ENCODE peak calls at places on chromosomes 16 and 17, in seven cellular contexts. F is GF-D8; B is NCI-H1930; N is GM12892; O is CD8-positive, alpha-beta memory T cell; X is COR-L47; G is posterior vena cava. H is an unnamed sample.

GRCh38 chr17:48616719-48617514 is 1.8 kb upstream of the HOXB8 start:
- DNase-seq in F (no peak), B (no peak), N (no peak), O (no peak), X (no peak), G (no peak), H (no peak)

GRCh38 chr17:40539711-40540411 is 25.4 kb downstream of the CCR7 start:
- DNase-seq in F (no peak), B (no peak), N (no peak), O (no peak), X (no peak), G (peak), H (no peak)

GRCh38 chr17:63433746-63434591 is 12.1 kb downstream of the CYB561 start:
- DNase-seq in F (peak), B (no peak), N (no peak), O (no peak), X (no peak), G (peak), H (no peak)

GRCh38 chr16:87636050-87636684 is 33.9 kb downstream of the JPH3 start:
- DNase-seq in F (peak), B (peak), N (peak), O (peak), X (peak), G (peak), H (peak)

GRCh38 chr16:14339694-14340093 is 268.6 kb downstream of the MRTFB start:
- DNase-seq in F (no peak), B (no peak), N (no peak), O (no peak), X (no peak), G (no peak), H (no peak)

GRCh38 chr17:65749479-65749878 is 188.0 kb upstream of the AXIN2 start:
- DNase-seq in F (no peak), B (no peak), N (no peak), O (no peak), X (no peak), G (no peak), H (no peak)

GRCh38 chr16:11470676-11471415 is 115.9 kb downstream of the LITAF start:
- DNase-seq in F (no peak), B (no peak), N (no peak), O (no peak), X (no peak), G (peak), H (no peak)

GRCh38 chr16:8572919-8573724 is 17.2 kb downstream of the TMEM114 start:
- DNase-seq in F (peak), B (peak), N (no peak), O (no peak), X (no peak), G (no peak), H (no peak)

GRCh38 chr17:4920351-4921048 is 11.6 kb upstream of the GP1BA start:
- DNase-seq in F (peak), B (no peak), N (no peak), O (no peak), X (no peak), G (no peak), H (no peak)

GRCh38 chr17:210402-210801 is 29.0 kb upstream of the DOC2B start:
- DNase-seq in F (no peak), B (no peak), N (no peak), O (no peak), X (no peak), G (peak), H (no peak)

GRCh38 chr16:15073101-15073500 is 17.2 kb upstream of the NTAN1 start:
- DNase-seq in F (no peak), B (no peak), N (no peak), O (no peak), X (no peak), G (no peak), H (no peak)

GRCh38 chr17:51487947-51488346 is 227.6 kb downstream of the UTP18 start:
- DNase-seq in F (no peak), B (peak), N (no peak), O (no peak), X (peak), G (no peak), H (no peak)